ENCODE peak calls at places on chromosomes 16 and 17, in six cellular contexts. G is fibroblast of the aortic adventitia, Q is thyroid gland, D is uterus, E is hepatocyte, H is ovary. N is an unnamed sample.

GRCh38 chr17:82241183-82241925 is 12.5 kb downstream of the SLC16A3 start:
- DNase-seq in G (peak; percentile 22), Q (peak; percentile 91), D (peak; percentile 73), E (no peak), H (peak; percentile 70), N (peak; percentile 35)

GRCh38 chr16:49093939-49094338 is 187.7 kb downstream of the CBLN1 start:
- DNase-seq in G (no peak), Q (no peak), D (no peak), E (no peak), H (no peak), N (no peak)

GRCh38 chr17:58235821-58236220 is 2.6 kb upstream of the LPO start:
- DNase-seq in G (no peak), Q (no peak), D (no peak), E (no peak), H (no peak), N (no peak)

GRCh38 chr16:89115216-89115949 is 21.7 kb downstream of the ACSF3 start:
- DNase-seq in G (no peak), Q (peak; percentile 35), D (no peak), E (no peak), H (no peak), N (no peak)

GRCh38 chr17:43645765-43646481 is 15.8 kb downstream of the MEOX1 start:
- DNase-seq in G (peak; percentile 56), Q (peak; percentile 55), D (peak; percentile 72), E (peak; percentile 71), H (peak; percentile 72), N (no peak)

GRCh38 chr17:8836821-8837426 is 30.6 kb downstream of the PIK3R6 start:
- DNase-seq in G (no peak), Q (no peak), D (no peak), E (no peak), H (no peak), N (no peak)

GRCh38 chr16:75217389-75217851 is 1.4 kb upstream of the CTRB1 start:
- DNase-seq in G (no peak), Q (no peak), D (no peak), E (no peak), H (no peak), N (no peak)

GRCh38 chr16:27174798-27175197 is 28.5 kb upstream of the KDM8 start:
- DNase-seq in G (peak; percentile 45), Q (no peak), D (no peak), E (peak; percentile 68), H (no peak), N (no peak)

GRCh38 chr17:81148986-81149533 is 16.2 kb upstream of the PVALEF start:
- DNase-seq in G (no peak), Q (no peak), D (no peak), E (no peak), H (no peak), N (no peak)

GRCh38 chr16:3141781-3142311 is 7.0 kb downstream of the ZNF213 start:
- DNase-seq in G (no peak), Q (no peak), D (no peak), E (no peak), H (no peak), N (no peak)

GRCh38 chr17:882827-883585 is 96.6 kb downstream of the NXN start:
- DNase-seq in G (peak; percentile 36), Q (peak; percentile 20), D (peak; percentile 82), E (peak; percentile 67), H (peak; percentile 79), N (no peak)

GRCh38 chr16:88705076-88705684 is 1.0 kb downstream of the RNF166 start:
- DNase-seq in G (peak; percentile 55), Q (peak; percentile 45), D (no peak), E (no peak), H (no peak), N (no peak)

GRCh38 chr16:89873109-89873821 is at the start of gene TCF25:
- DNase-seq in G (peak; percentile 82), Q (peak; percentile 78), D (peak; percentile 86), E (peak; percentile 96), H (peak; percentile 83), N (no peak)

GRCh38 chr16:728131-728889 is 1.4 kb downstream of the HAGHL start:
- DNase-seq in G (peak; percentile 63), Q (peak; percentile 37), D (no peak), E (peak; percentile 85), H (no peak), N (no peak)

GRCh38 chr17:77957869-77958715 is at the start of gene TNRC6C:
- DNase-seq in G (peak; percentile 98), Q (peak; percentile 100), D (peak; percentile 99), E (peak; percentile 100), H (peak; percentile 100), N (peak; percentile 71)
- TF ChIP-seq CTCF in G (peak; percentile 18), Q (no peak), D (no peak), E (peak; percentile 12), H (peak; percentile 30), N (no peak)

GRCh38 chr17:78232774-78233173 is 1.3 kb downstream of the TMEM235 start:
- DNase-seq in G (no peak), Q (no peak), D (no peak), E (no peak), H (no peak), N (no peak)

GRCh38 chr17:78230252-78230962 is 1.0 kb upstream of the TMEM235 start:
- DNase-seq in G (no peak), Q (no peak), D (no peak), E (no peak), H (no peak), N (no peak)

GRCh38 chr17:78233678-78234077 is 2.2 kb downstream of the TMEM235 start:
- DNase-seq in G (no peak), Q (no peak), D (no peak), E (no peak), H (no peak), N (no peak)

GRCh38 chr17:78231991-78232759 is 744 bp downstream of the TMEM235 start:
- DNase-seq in G (no peak), Q (no peak), D (no peak), E (peak; percentile 48), H (no peak), N (no peak)

DNA sequence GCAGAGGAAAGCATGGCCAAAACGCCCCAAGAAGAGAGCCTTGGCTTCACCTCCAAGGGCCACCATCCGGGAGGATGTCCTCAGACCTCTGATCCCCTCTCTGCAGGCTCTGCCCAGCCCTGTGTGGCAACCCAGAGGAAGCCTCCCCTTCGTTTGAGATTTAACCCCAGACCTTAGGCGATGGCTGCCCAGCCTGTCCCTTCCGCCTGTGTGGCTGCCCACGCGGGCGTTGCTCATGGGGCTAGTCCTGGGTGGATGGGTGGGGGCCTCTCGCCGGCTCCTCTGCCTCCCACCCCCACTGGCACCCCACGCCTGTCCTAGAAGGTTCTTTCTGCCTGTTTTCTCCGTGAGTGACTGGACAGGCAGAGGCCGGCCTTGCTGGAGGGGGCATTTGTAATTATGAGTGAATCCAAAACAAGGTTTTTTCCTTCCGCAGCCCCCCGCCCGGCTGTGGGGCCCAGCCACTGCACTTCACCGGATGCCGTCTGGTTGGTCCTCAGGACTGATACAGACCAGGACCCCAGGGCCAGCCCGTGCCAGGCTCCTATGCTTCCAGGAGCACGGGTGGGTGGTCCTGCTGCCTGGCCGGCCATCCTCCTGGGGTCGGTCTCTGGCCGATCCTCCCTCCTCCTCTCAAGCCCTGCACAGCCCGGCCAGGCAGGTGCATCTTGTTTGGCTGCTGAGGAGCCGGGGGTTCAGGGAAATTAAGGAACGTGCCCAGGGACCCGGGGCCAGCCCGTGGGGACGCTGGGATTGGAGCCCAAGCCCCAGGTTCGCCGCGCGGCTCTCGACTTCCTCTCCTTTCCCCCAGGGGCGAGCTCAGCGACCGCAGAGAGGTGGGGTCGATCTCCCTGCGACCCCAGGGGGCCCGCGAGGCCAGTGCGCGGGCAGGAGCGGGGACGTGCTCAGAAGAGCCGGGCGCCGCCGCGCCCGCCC is at the start of gene TMEM235:
- DNase-seq in G (no peak), Q (no peak), D (no peak), E (peak; percentile 8), H (no peak), N (no peak)
- H3K4me3 ChIP-seq in G (no peak within 1 kb of the TSS), Q (no peak within 1 kb of the TSS), D (no peak within 1 kb of the TSS), E (no peak within 1 kb of the TSS), H (no peak within 1 kb of the TSS), N (no peak within 1 kb of the TSS)

DNA sequence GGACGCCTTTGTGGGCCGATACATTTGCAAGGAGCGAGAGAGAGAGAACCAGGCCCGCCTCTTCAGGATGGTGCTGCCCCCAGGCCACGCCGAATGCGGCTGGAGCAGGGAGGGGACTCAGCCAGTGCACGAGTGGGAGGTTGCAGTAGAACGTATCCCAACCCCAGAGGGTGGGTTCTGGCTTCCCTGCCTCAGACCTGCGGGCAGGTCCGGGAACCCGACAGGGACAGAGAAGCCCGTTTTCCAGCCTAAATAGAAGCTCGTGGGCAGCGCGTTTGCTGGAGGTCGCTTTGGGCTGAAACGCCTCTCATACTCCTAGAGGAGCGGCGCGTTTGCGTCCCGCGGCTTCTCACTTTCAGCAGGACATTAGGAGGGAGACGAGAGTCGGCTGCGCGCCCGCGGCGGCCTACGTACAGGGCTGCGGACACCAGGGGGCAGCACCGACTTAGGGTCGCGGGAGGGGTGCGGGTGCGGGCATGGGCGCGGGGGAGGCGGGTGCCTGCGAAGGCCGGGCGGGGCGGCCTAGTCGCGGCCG is 11.0 kb downstream of the TBX2 start:
- DNase-seq in G (peak; percentile 53), Q (peak; percentile 74), D (peak; percentile 85), E (peak; percentile 93), H (peak; percentile 82), N (no peak)
- TF ChIP-seq CTCF in G (peak; percentile 47), Q (no peak), D (peak; percentile 41), E (peak; percentile 76), H (no peak), N (peak; percentile 58)

GRCh38 chr17:2397247-2398171 is 3.4 kb downstream of the MNT start:
- DNase-seq in G (no peak), Q (no peak), D (no peak), E (no peak), H (no peak), N (no peak)
- H3K4me3 ChIP-seq in G (peak overlapping the region; percentile 55), Q (no peak overlapping the region), D (peak overlapping the region; percentile 31), E (no peak overlapping the region), H (peak overlapping the region; percentile 37), N (peak overlapping the region; percentile 86)

GRCh38 chr17:36823850-36824677 is 113.2 kb upstream of the LHX1 start:
- DNase-seq in G (no peak), Q (no peak), D (no peak), E (no peak), H (no peak), N (no peak)
- TF ChIP-seq CTCF in G (no peak), Q (no peak), D (no peak), E (no peak), H (no peak), N (no peak)

GRCh38 chr17:61395409-61395982 is 4.1 kb upstream of the TBX2 start:
- DNase-seq in G (no peak), Q (no peak), D (no peak), E (no peak), H (peak; percentile 16), N (no peak)
- H3K4me3 ChIP-seq in G (no peak overlapping the region), Q (no peak overlapping the region), D (no peak overlapping the region), E (peak overlapping the region; percentile 75), H (no peak overlapping the region), N (no peak overlapping the region)

DNA sequence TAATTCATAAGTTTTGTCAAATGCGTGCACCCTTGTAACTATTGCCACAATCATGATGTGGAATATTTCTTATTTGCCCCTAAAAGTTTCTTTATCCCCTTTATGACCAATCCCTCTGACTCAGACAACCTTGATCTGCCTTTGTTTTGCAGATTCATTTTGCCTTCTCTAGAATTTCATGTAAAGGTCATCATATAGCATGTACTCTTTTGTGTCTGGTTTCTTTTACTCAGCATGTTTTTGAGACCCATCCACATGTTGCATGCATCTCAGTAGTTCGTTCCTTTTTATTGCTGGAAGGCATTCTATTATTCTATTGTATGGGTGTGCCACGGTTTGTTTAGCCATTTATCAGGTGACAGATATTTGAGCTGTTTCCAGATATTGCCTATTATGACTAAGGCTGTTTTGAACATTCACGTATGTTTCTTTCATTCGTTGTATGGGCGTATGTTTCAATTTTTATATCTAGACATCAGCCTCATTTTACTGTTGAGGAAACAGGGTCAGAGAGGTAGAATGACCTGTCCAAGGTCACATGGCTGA is 192.4 kb downstream of the RAB11FIP4 start:
- DNase-seq in G (peak; percentile 65), Q (no peak), D (no peak), E (no peak), H (no peak), N (no peak)
- TF ChIP-seq CTCF in G (no peak), Q (no peak), D (no peak), E (no peak), H (no peak), N (no peak)